ENCODE peak calls at places on chromosomes 3 and 15, in four cellular contexts. Z is CD4-positive, alpha-beta T cell; W is substantia nigra; L is fibroblast of lung. G is an unnamed sample.

GRCh38 chr15:90660195-90660995 is 56.8 kb upstream of the BLM start:
- DNase-seq in W (no peak), L (peak), Z (peak), G (peak)

GRCh38 chr3:94374439-94375161 is 311.7 kb downstream of the NSUN3 start:
- DNase-seq in L (no peak), W (no peak), Z (no peak), G (no peak)

GRCh38 chr15:31489801-31490646 is 163.4 kb downstream of the KLF13 start:
- DNase-seq in W (no peak), L (peak), Z (no peak), G (no peak)

GRCh38 chr15:32743411-32744145 is 25.8 kb downstream of the GREM1 start:
- DNase-seq in W (no peak), L (peak), Z (no peak), G (no peak)

GRCh38 chr3:36303286-36303685 is 77.0 kb upstream of the STAC start:
- DNase-seq in L (no peak), W (no peak), Z (no peak), G (no peak)

GRCh38 chr3:164465172-164465571 is 613.1 kb downstream of the SI start:
- DNase-seq in Z (no peak), W (no peak), L (no peak), G (no peak)

GRCh38 chr15:70056091-70056680 is 41.5 kb downstream of the TLE3 start:
- DNase-seq in W (no peak), L (no peak), Z (no peak), G (no peak)

GRCh38 chr3:100880072-100880471 is 113.1 kb downstream of the ABI3BP start:
- DNase-seq in L (peak), W (no peak), Z (no peak), G (no peak)

GRCh38 chr3:194871143-194871863 is 185.6 kb downstream of the FAM43A start:
- DNase-seq in L (peak), Z (no peak), W (no peak), G (no peak)

GRCh38 chr3:120956143-120956542 is 48.1 kb downstream of the STXBP5L start:
- DNase-seq in L (no peak), Z (no peak), W (no peak), G (no peak)

GRCh38 chr3:177345049-177345972 is 148.0 kb upstream of the TBL1XR1 start:
- DNase-seq in L (peak), Z (peak), W (peak), G (peak)

DNA sequence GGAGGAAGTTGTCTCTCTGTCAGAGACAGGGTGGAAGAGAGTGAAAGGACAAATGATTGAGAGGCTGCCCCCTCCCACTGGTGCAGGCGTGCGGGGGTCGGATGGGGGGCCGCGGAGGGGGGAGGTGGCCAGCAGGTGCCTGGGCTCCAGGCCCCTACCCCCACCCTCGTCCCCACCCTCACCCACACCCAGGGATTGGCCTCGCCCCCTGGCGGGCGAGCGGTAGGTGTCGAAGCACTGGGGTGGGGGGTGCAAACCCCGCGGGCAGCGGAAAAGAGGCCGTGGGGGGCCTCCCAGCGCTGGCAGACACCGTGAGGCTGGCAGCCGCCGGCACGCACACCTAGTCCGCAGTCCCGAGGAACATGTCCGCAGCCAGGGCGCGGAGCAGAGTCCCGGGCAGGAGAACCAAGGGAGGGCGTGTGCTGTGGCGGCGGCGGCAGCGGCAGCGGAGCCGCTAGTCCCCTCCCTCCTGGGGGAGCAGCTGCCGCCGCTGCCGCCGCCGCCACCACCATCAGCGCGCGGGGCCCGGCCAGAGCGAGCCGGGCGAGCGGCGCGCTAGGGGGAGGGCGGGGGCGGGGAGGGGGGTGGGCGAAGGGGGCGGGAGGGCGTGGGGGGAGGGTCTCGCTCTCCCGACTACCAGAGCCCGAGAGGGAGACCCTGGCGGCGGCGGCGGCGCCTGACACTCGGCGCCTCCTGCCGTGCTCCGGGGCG is at the start of gene KAT2B:
- DNase-seq in W (peak), L (peak), Z (peak), G (peak)
- H3K27ac ChIP-seq in W (peak), L (peak), Z (peak), G (peak)

DNA sequence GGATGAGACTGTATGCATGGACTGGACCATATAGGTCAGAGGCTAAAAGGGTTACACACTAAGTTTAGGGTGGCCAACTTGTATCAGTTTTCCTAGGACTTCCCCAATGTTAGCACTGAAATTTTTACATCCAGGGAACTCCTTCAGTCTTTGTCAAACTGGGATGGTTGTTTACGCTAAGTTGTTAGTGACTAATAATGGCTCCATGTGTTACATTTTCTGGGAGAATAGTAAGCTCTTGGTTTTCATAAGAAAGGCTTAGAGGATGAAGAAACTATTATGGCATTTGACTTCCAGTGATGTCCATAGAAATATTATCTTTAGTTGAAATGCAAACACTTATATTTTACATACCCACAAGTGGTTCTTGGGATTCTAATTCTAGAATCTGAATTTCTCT is 57.9 kb upstream of the ST3GAL6 start:
- DNase-seq in W (no peak), Z (no peak), L (peak), G (no peak)
- H3K27ac ChIP-seq in W (no peak), Z (no peak), L (no peak), G (no peak)

GRCh38 chr3:124860599-124860998 is 26.6 kb downstream of the ITGB5 start:
- DNase-seq in W (no peak), L (peak), Z (no peak), G (no peak)
- H3K27ac ChIP-seq in W (no peak), L (peak), Z (no peak), G (no peak)

DNA sequence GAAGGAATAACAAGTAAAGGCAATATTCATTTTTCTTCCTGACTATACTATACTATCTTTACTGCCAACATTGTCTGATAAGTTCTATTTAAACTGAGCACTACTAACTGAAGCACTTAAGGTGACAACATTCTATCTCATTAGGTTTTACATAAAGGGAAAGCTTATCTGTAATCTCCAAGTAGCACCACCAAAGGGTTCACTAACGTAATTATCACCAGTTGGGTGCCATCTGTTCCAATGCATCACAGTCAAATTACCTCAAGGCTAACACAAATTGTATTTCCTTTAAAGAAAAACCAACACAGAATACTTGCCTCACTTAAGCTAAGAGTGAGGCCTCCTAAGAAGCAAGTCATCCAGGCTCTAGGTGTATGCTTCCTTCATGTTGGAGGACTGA is 453.8 kb downstream of the RAP2B start:
- DNase-seq in Z (no peak), L (no peak), W (no peak), G (no peak)
- H3K27ac ChIP-seq in Z (no peak), L (no peak), W (no peak), G (no peak)

GRCh38 chr15:62363913-62364312 is 198.8 kb upstream of the C2CD4B start:
- DNase-seq in L (no peak), Z (no peak), W (no peak), G (no peak)
- H3K27ac ChIP-seq in L (no peak), Z (no peak), W (no peak), G (no peak)

G was measured in esophagus squamous epithelium.